ENCODE peak calls at places on chromosomes 6 and 20, in ten cellular contexts. U is progenitor cell of endocrine pancreas, T is upper lobe of left lung, Z is germinal center, Y is AG09309, C is RKO, E is NCI-H187 treated with DMSO at 0.1 percent for 48 hours, M is heart left ventricle, J is NCI-H1417, O is hypothalamus. I is an unnamed sample.

GRCh38 chr6:151738267-151738666 is 69.2 kb upstream of the ESR1 start:
- DNase-seq in U (no peak), T (no peak), Z (no peak), Y (no peak), C (no peak), E (no peak), M (no peak), J (no peak), O (no peak), I (no peak)

GRCh38 chr6:13649393-13649792 is 34.3 kb downstream of the NOL7 start:
- DNase-seq in U (no peak), T (no peak), Z (no peak), Y (no peak), C (no peak), E (no peak), M (no peak), J (no peak), O (no peak), I (no peak)

GRCh38 chr6:108966236-108966635 is 118.0 kb downstream of the ARMC2 start:
- DNase-seq in U (no peak), T (no peak), Z (no peak), Y (no peak), C (no peak), E (no peak), M (no peak), J (no peak), O (no peak), I (no peak)

GRCh38 chr6:105608711-105609374 is 206.0 kb upstream of the PREP start:
- DNase-seq in U (no peak), T (no peak), Z (no peak), Y (peak; percentile 99), C (no peak), E (no peak), M (no peak), J (no peak), O (no peak), I (no peak)

GRCh38 chr6:28807682-28808280 is 116.0 kb downstream of the TRIM27 start:
- DNase-seq in U (no peak), T (no peak), Z (no peak), Y (no peak), C (peak; percentile 89), E (no peak), M (no peak), J (peak; percentile 4), O (no peak), I (no peak)

GRCh38 chr6:110944681-110945151 is 13.8 kb upstream of the GTF3C6 start:
- DNase-seq in U (no peak), T (no peak), Z (no peak), Y (peak; percentile 78), C (peak; percentile 98), E (no peak), M (no peak), J (no peak), O (no peak), I (no peak)

GRCh38 chr6:129683606-129684322 is 26.2 kb downstream of the ARHGAP18 start:
- DNase-seq in U (no peak), T (peak; percentile 90), Z (peak; percentile 70), Y (peak; percentile 97), C (peak; percentile 98), E (no peak), M (peak; percentile 81), J (no peak), O (no peak), I (no peak)

GRCh38 chr6:149166747-149167146 is 150.8 kb upstream of the TAB2 start:
- DNase-seq in U (no peak), T (no peak), Z (no peak), Y (no peak), C (no peak), E (no peak), M (no peak), J (no peak), O (no peak), I (no peak)

GRCh38 chr20:32358883-32359632 is 927 bp downstream of the ASXL1 start:
- DNase-seq in U (peak; percentile 76), T (peak; percentile 85), Z (peak; percentile 81), Y (no peak), C (peak; percentile 78), E (no peak), M (peak; percentile 86), J (peak; percentile 60), O (peak; percentile 43), I (peak; percentile 69)

GRCh38 chr20:29079769-29080690 is 2177.4 kb upstream of the DEFB115 start:
- DNase-seq in U (no peak), T (no peak), Z (no peak), Y (peak; percentile 14), C (no peak), E (no peak), M (peak; percentile 29), J (no peak), O (no peak), I (no peak)

GRCh38 chr6:132298344-132298949 is 102.8 kb downstream of the MOXD1 start:
- DNase-seq in U (no peak), T (no peak), Z (peak; percentile 29), Y (peak; percentile 8), C (peak; percentile 52), E (no peak), M (no peak), J (peak; percentile 49), O (peak; percentile 28), I (peak; percentile 19)

I was measured in anterior cingulate cortex.